ENCODE peak calls at places on chromosomes 12 and 14, in seven cellular contexts. One of them, this sample, is unnamed.

GRCh38 chr12:96327346-96327745 is 72.9 kb downstream of the CDK17 start:
- DNase-seq in C1 segment of cervical spinal cord: no peak
- DNase-seq in activated T-cell treated with anti-CD3 and anti-CD28 coated beads for 4 hours: no peak
- DNase-seq in astrocyte of the cerebellum: no peak
- DNase-seq in T follicular helper cell: no peak
- DNase-seq in GM12865: peak; percentile 52
- DNase-seq in omental fat pad: no peak
- DNase-seq in this sample: no peak

GRCh38 chr14:88233915-88234314 is 89.2 kb downstream of the KCNK10 start:
- DNase-seq in activated T-cell treated with anti-CD3 and anti-CD28 coated beads for 4 hours: no peak
- DNase-seq in omental fat pad: no peak
- DNase-seq in C1 segment of cervical spinal cord: no peak
- DNase-seq in astrocyte of the cerebellum: no peak
- DNase-seq in T follicular helper cell: no peak
- DNase-seq in GM12865: peak; percentile 41
- DNase-seq in this sample: no peak

GRCh38 chr12:48925218-48925871 is at the start of gene FKBP11:
- DNase-seq in T follicular helper cell: peak; percentile 71
- DNase-seq in astrocyte of the cerebellum: no peak
- DNase-seq in activated T-cell treated with anti-CD3 and anti-CD28 coated beads for 4 hours: peak; percentile 71
- DNase-seq in omental fat pad: peak; percentile 46
- DNase-seq in C1 segment of cervical spinal cord: no peak
- DNase-seq in GM12865: peak; percentile 85
- DNase-seq in this sample: peak; percentile 22

GRCh38 chr14:64440494-64440893 is 24.8 kb upstream of the AKAP5 start:
- DNase-seq in GM12865: no peak
- DNase-seq in activated T-cell treated with anti-CD3 and anti-CD28 coated beads for 4 hours: no peak
- DNase-seq in T follicular helper cell: no peak
- DNase-seq in omental fat pad: no peak
- DNase-seq in C1 segment of cervical spinal cord: no peak
- DNase-seq in astrocyte of the cerebellum: no peak
- DNase-seq in this sample: no peak

GRCh38 chr12:132284071-132284492 is 45.3 kb downstream of the GALNT9 start:
- DNase-seq in GM12865: no peak
- DNase-seq in T follicular helper cell: no peak
- DNase-seq in C1 segment of cervical spinal cord: no peak
- DNase-seq in omental fat pad: no peak
- DNase-seq in activated T-cell treated with anti-CD3 and anti-CD28 coated beads for 4 hours: no peak
- DNase-seq in astrocyte of the cerebellum: no peak
- DNase-seq in this sample: no peak

GRCh38 chr12:114676142-114676741 is 7.7 kb downstream of the TBX3 start:
- DNase-seq in T follicular helper cell: no peak
- DNase-seq in astrocyte of the cerebellum: no peak
- DNase-seq in GM12865: no peak
- DNase-seq in C1 segment of cervical spinal cord: no peak
- DNase-seq in activated T-cell treated with anti-CD3 and anti-CD28 coated beads for 4 hours: no peak
- DNase-seq in omental fat pad: no peak
- DNase-seq in this sample: no peak

GRCh38 chr14:33280646-33281045 is 342.0 kb downstream of the NPAS3 start:
- DNase-seq in astrocyte of the cerebellum: no peak
- DNase-seq in GM12865: no peak
- DNase-seq in T follicular helper cell: no peak
- DNase-seq in omental fat pad: no peak
- DNase-seq in C1 segment of cervical spinal cord: no peak
- DNase-seq in activated T-cell treated with anti-CD3 and anti-CD28 coated beads for 4 hours: no peak
- DNase-seq in this sample: no peak

GRCh38 chr12:110004598-110004997 is 5.4 kb downstream of the ANKRD13A start:
- DNase-seq in T follicular helper cell: no peak
- DNase-seq in astrocyte of the cerebellum: no peak
- DNase-seq in omental fat pad: no peak
- DNase-seq in GM12865: peak; percentile 75
- DNase-seq in activated T-cell treated with anti-CD3 and anti-CD28 coated beads for 4 hours: no peak
- DNase-seq in C1 segment of cervical spinal cord: no peak
- DNase-seq in this sample: no peak

GRCh38 chr12:54941659-54942058 is 42.9 kb downstream of the TESPA1 start:
- DNase-seq in activated T-cell treated with anti-CD3 and anti-CD28 coated beads for 4 hours: no peak
- DNase-seq in GM12865: no peak
- DNase-seq in astrocyte of the cerebellum: no peak
- DNase-seq in omental fat pad: no peak
- DNase-seq in C1 segment of cervical spinal cord: peak; percentile 19
- DNase-seq in T follicular helper cell: no peak
- DNase-seq in this sample: no peak

GRCh38 chr14:95871531-95871930 is 5.1 kb upstream of the TUNAR start:
- DNase-seq in activated T-cell treated with anti-CD3 and anti-CD28 coated beads for 4 hours: no peak
- DNase-seq in T follicular helper cell: no peak
- DNase-seq in GM12865: no peak
- DNase-seq in C1 segment of cervical spinal cord: no peak
- DNase-seq in omental fat pad: no peak
- DNase-seq in astrocyte of the cerebellum: no peak
- DNase-seq in this sample: no peak

GRCh38 chr14:95522556-95522955 is 6.1 kb upstream of the SYNE3 start:
- DNase-seq in activated T-cell treated with anti-CD3 and anti-CD28 coated beads for 4 hours: no peak
- DNase-seq in C1 segment of cervical spinal cord: no peak
- DNase-seq in T follicular helper cell: no peak
- DNase-seq in astrocyte of the cerebellum: no peak
- DNase-seq in omental fat pad: no peak
- DNase-seq in GM12865: no peak
- DNase-seq in this sample: no peak

GRCh38 chr14:88553886-88554457 is 835 bp downstream of the PTPN21 start:
- DNase-seq in GM12865: no peak
- DNase-seq in astrocyte of the cerebellum: no peak
- DNase-seq in T follicular helper cell: no peak
- DNase-seq in activated T-cell treated with anti-CD3 and anti-CD28 coated beads for 4 hours: no peak
- DNase-seq in C1 segment of cervical spinal cord: peak; percentile 20
- DNase-seq in omental fat pad: no peak
- DNase-seq in this sample: no peak

GRCh38 chr12:108648371-108648770 is 14.7 kb upstream of the SELPLG start:
- DNase-seq in T follicular helper cell: no peak
- DNase-seq in astrocyte of the cerebellum: no peak
- DNase-seq in activated T-cell treated with anti-CD3 and anti-CD28 coated beads for 4 hours: no peak
- DNase-seq in C1 segment of cervical spinal cord: no peak
- DNase-seq in GM12865: no peak
- DNase-seq in omental fat pad: no peak
- DNase-seq in this sample: no peak

GRCh38 chr12:116319851-116320621 is 42.5 kb upstream of the MED13L start:
- DNase-seq in astrocyte of the cerebellum: peak; percentile 92
- DNase-seq in omental fat pad: no peak
- DNase-seq in C1 segment of cervical spinal cord: peak; percentile 37
- DNase-seq in GM12865: peak; percentile 20
- DNase-seq in T follicular helper cell: no peak
- DNase-seq in activated T-cell treated with anti-CD3 and anti-CD28 coated beads for 4 hours: no peak
- DNase-seq in this sample: peak; percentile 12